ENCODE peak calls at places on chromosomes 5 and 9, in six cellular contexts. One of them, this sample, is unnamed.

GRCh38 chr9:72932669-72933068 is 20.2 kb downstream of the ALDH1A1 start:
- DNase-seq in A549: no peak
- DNase-seq in CD4-positive, CD25-positive, alpha-beta regulatory T cell: no peak
- DNase-seq in AG04450: no peak
- DNase-seq in sigmoid colon: no peak
- DNase-seq in GM12865: no peak
- DNase-seq in this sample: no peak

GRCh38 chr5:10265245-10266109 is 15.4 kb downstream of the CCT5 start:
- DNase-seq in AG04450: no peak
- DNase-seq in A549: no peak
- DNase-seq in CD4-positive, CD25-positive, alpha-beta regulatory T cell: no peak
- DNase-seq in GM12865: no peak
- DNase-seq in sigmoid colon: no peak
- DNase-seq in this sample: no peak

GRCh38 chr5:132103380-132103951 is 29.9 kb downstream of the CSF2 start:
- DNase-seq in CD4-positive, CD25-positive, alpha-beta regulatory T cell: peak
- DNase-seq in GM12865: peak
- DNase-seq in AG04450: peak
- DNase-seq in A549: peak
- DNase-seq in sigmoid colon: peak
- DNase-seq in this sample: peak

GRCh38 chr9:86614871-86615849 is 260.9 kb upstream of the TUT7 start:
- DNase-seq in sigmoid colon: no peak
- DNase-seq in GM12865: peak
- DNase-seq in A549: peak
- DNase-seq in AG04450: peak
- DNase-seq in CD4-positive, CD25-positive, alpha-beta regulatory T cell: no peak
- DNase-seq in this sample: no peak

GRCh38 chr9:134525841-134526797 is 115.5 kb upstream of the COL5A1 start:
- DNase-seq in AG04450: no peak
- DNase-seq in sigmoid colon: no peak
- DNase-seq in A549: no peak
- DNase-seq in CD4-positive, CD25-positive, alpha-beta regulatory T cell: no peak
- DNase-seq in GM12865: no peak
- DNase-seq in this sample: no peak

GRCh38 chr9:96607971-96608370 is 11.7 kb downstream of the CDC14B start:
- DNase-seq in A549: no peak
- DNase-seq in CD4-positive, CD25-positive, alpha-beta regulatory T cell: no peak
- DNase-seq in sigmoid colon: no peak
- DNase-seq in GM12865: no peak
- DNase-seq in AG04450: no peak
- DNase-seq in this sample: no peak

GRCh38 chr9:1771094-1771493 is 244.1 kb upstream of the SMARCA2 start:
- DNase-seq in A549: no peak
- DNase-seq in sigmoid colon: no peak
- DNase-seq in GM12865: no peak
- DNase-seq in CD4-positive, CD25-positive, alpha-beta regulatory T cell: no peak
- DNase-seq in AG04450: no peak
- DNase-seq in this sample: no peak

GRCh38 chr5:141369994-141370848 is at the start of gene PCDHGB3:
- DNase-seq in GM12865: peak
- DNase-seq in A549: peak
- DNase-seq in CD4-positive, CD25-positive, alpha-beta regulatory T cell: no peak
- DNase-seq in AG04450: no peak
- DNase-seq in sigmoid colon: no peak
- DNase-seq in this sample: peak

GRCh38 chr9:108786756-108787663 is 68.8 kb downstream of the ACTL7B start:
- DNase-seq in sigmoid colon: no peak
- DNase-seq in CD4-positive, CD25-positive, alpha-beta regulatory T cell: no peak
- DNase-seq in GM12865: no peak
- DNase-seq in AG04450: no peak
- DNase-seq in A549: peak
- DNase-seq in this sample: no peak

GRCh38 chr9:69421908-69422801 is 97.1 kb downstream of the ENTREP1 start:
- DNase-seq in AG04450: peak
- DNase-seq in sigmoid colon: peak
- DNase-seq in GM12865: peak
- DNase-seq in A549: peak
- DNase-seq in CD4-positive, CD25-positive, alpha-beta regulatory T cell: no peak
- DNase-seq in this sample: no peak

GRCh38 chr5:177405805-177406204 is 3.6 kb downstream of the F12 start:
- DNase-seq in AG04450: no peak
- DNase-seq in sigmoid colon: no peak
- DNase-seq in GM12865: peak
- DNase-seq in A549: no peak
- DNase-seq in CD4-positive, CD25-positive, alpha-beta regulatory T cell: no peak
- DNase-seq in this sample: peak

GRCh38 chr9:81465468-81466002 is 223.8 kb downstream of the TLE1 start:
- DNase-seq in AG04450: no peak
- DNase-seq in GM12865: peak
- DNase-seq in CD4-positive, CD25-positive, alpha-beta regulatory T cell: no peak
- DNase-seq in A549: peak
- DNase-seq in sigmoid colon: no peak
- DNase-seq in this sample: no peak

GRCh38 chr9:132171702-132172101 is 9.8 kb downstream of the NTNG2 start:
- DNase-seq in A549: no peak
- DNase-seq in GM12865: no peak
- DNase-seq in CD4-positive, CD25-positive, alpha-beta regulatory T cell: no peak
- DNase-seq in sigmoid colon: no peak
- DNase-seq in AG04450: no peak
- DNase-seq in this sample: no peak

GRCh38 chr5:69083412-69083811 is 10.4 kb upstream of the SLC30A5 start:
- DNase-seq in GM12865: no peak
- DNase-seq in A549: peak
- DNase-seq in CD4-positive, CD25-positive, alpha-beta regulatory T cell: no peak
- DNase-seq in sigmoid colon: no peak
- DNase-seq in AG04450: no peak
- DNase-seq in this sample: no peak

GRCh38 chr5:1203968-1204692 is 2.7 kb downstream of the SLC6A19 start:
- DNase-seq in sigmoid colon: no peak
- DNase-seq in GM12865: no peak
- DNase-seq in AG04450: no peak
- DNase-seq in CD4-positive, CD25-positive, alpha-beta regulatory T cell: no peak
- DNase-seq in A549: no peak
- DNase-seq in this sample: no peak

GRCh38 chr5:135375040-135375439 is 24.0 kb downstream of the MACROH2A1 start:
- DNase-seq in CD4-positive, CD25-positive, alpha-beta regulatory T cell: no peak
- DNase-seq in A549: no peak
- DNase-seq in GM12865: no peak
- DNase-seq in sigmoid colon: no peak
- DNase-seq in AG04450: no peak
- DNase-seq in this sample: no peak

GRCh38 chr9:81529556-81530193 is 159.7 kb downstream of the TLE1 start:
- DNase-seq in sigmoid colon: peak
- DNase-seq in A549: peak
- DNase-seq in CD4-positive, CD25-positive, alpha-beta regulatory T cell: no peak
- DNase-seq in AG04450: no peak
- DNase-seq in GM12865: no peak
- DNase-seq in this sample: no peak

GRCh38 chr5:1383886-1384401 is 39.0 kb upstream of the CLPTM1L start:
- DNase-seq in A549: no peak
- DNase-seq in CD4-positive, CD25-positive, alpha-beta regulatory T cell: no peak
- DNase-seq in GM12865: no peak
- DNase-seq in AG04450: no peak
- DNase-seq in sigmoid colon: no peak
- DNase-seq in this sample: no peak

GRCh38 chr5:17343675-17344074 is 126.2 kb downstream of the BASP1 start:
- DNase-seq in sigmoid colon: no peak
- DNase-seq in AG04450: peak
- DNase-seq in GM12865: peak
- DNase-seq in A549: peak
- DNase-seq in CD4-positive, CD25-positive, alpha-beta regulatory T cell: no peak
- DNase-seq in this sample: no peak

DNA sequence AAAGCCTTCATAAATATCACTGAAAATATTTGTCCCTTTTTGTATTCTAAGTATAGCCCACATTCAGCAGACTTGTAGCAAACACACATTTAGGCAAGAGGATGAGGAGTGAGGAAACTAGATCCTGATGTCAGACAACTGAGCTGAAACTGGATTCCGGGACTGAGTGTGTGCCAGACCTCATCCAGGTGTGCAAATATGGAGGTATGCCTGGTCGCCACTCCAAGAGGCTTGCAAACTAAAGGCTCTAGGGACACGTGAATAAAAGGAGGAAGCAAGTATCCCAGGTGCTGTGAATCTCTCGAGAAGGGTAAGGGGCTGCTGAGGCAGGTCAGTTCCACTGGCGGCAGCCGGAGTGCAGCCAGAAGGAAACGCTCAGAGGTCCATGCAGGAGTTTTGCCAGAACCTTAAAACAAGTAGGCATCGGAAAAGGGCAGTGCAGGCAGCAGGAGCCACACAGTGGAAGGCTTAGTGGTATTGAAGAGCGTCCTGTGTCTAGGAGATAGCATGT is 77.4 kb upstream of the ALDH1B1 start:
- DNase-seq in A549: no peak
- DNase-seq in GM12865: no peak
- DNase-seq in AG04450: no peak
- DNase-seq in CD4-positive, CD25-positive, alpha-beta regulatory T cell: no peak
- DNase-seq in sigmoid colon: no peak
- DNase-seq in this sample: no peak
- H3K4me3 ChIP-seq in A549: no peak
- H3K4me3 ChIP-seq in GM12865: no peak
- H3K4me3 ChIP-seq in AG04450: no peak
- H3K4me3 ChIP-seq in CD4-positive, CD25-positive, alpha-beta regulatory T cell: no peak
- H3K4me3 ChIP-seq in sigmoid colon: no peak
- H3K4me3 ChIP-seq in this sample: no peak

GRCh38 chr9:37121881-37122280 is 1.5 kb downstream of the ZCCHC7 start:
- DNase-seq in A549: no peak
- DNase-seq in CD4-positive, CD25-positive, alpha-beta regulatory T cell: no peak
- DNase-seq in GM12865: no peak
- DNase-seq in AG04450: no peak
- DNase-seq in sigmoid colon: no peak
- DNase-seq in this sample: no peak
- H3K4me3 ChIP-seq in A549: peak
- H3K4me3 ChIP-seq in CD4-positive, CD25-positive, alpha-beta regulatory T cell: peak
- H3K4me3 ChIP-seq in GM12865: peak
- H3K4me3 ChIP-seq in AG04450: peak
- H3K4me3 ChIP-seq in sigmoid colon: no peak
- H3K4me3 ChIP-seq in this sample: peak

GRCh38 chr5:173817561-173817960 is 70.6 kb upstream of the CPEB4 start:
- DNase-seq in CD4-positive, CD25-positive, alpha-beta regulatory T cell: no peak
- DNase-seq in AG04450: no peak
- DNase-seq in GM12865: no peak
- DNase-seq in A549: no peak
- DNase-seq in sigmoid colon: no peak
- DNase-seq in this sample: no peak
- H3K4me3 ChIP-seq in CD4-positive, CD25-positive, alpha-beta regulatory T cell: no peak
- H3K4me3 ChIP-seq in AG04450: no peak
- H3K4me3 ChIP-seq in GM12865: no peak
- H3K4me3 ChIP-seq in A549: no peak
- H3K4me3 ChIP-seq in sigmoid colon: no peak
- H3K4me3 ChIP-seq in this sample: no peak

DNA sequence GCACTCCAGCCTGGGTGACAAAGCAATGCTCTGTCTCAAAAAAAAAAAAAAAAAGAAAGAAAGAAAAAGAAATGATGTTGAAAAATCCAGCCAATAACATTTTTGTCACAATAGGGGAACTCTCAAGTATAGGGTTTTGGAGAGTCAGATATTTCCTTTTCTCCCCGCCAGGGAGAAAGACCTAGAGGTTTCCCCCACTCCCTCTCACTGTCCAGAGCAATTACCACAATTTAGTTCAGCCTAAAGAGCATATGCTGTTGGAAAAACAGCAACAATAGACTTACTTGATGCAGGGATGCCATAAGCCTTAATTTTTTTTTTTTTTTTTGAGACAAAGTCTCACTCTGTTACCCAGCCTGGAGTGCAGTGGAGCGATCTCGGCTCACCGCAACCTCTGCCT is 3.0 kb upstream of the RIC1 start:
- DNase-seq in CD4-positive, CD25-positive, alpha-beta regulatory T cell: no peak
- DNase-seq in sigmoid colon: no peak
- DNase-seq in GM12865: no peak
- DNase-seq in AG04450: no peak
- DNase-seq in A549: no peak
- DNase-seq in this sample: peak
- H3K4me3 ChIP-seq in CD4-positive, CD25-positive, alpha-beta regulatory T cell: no peak
- H3K4me3 ChIP-seq in sigmoid colon: no peak
- H3K4me3 ChIP-seq in GM12865: peak
- H3K4me3 ChIP-seq in AG04450: no peak
- H3K4me3 ChIP-seq in A549: no peak
- H3K4me3 ChIP-seq in this sample: no peak

GRCh38 chr5:77644443-77645157 is 6.1 kb upstream of the OTP start:
- DNase-seq in sigmoid colon: no peak
- DNase-seq in AG04450: no peak
- DNase-seq in GM12865: no peak
- DNase-seq in CD4-positive, CD25-positive, alpha-beta regulatory T cell: no peak
- DNase-seq in A549: no peak
- DNase-seq in this sample: no peak
- H3K4me3 ChIP-seq in sigmoid colon: no peak
- H3K4me3 ChIP-seq in AG04450: no peak
- H3K4me3 ChIP-seq in GM12865: peak
- H3K4me3 ChIP-seq in CD4-positive, CD25-positive, alpha-beta regulatory T cell: peak
- H3K4me3 ChIP-seq in A549: peak
- H3K4me3 ChIP-seq in this sample: no peak

GRCh38 chr5:115431116-115431515 is 113.5 kb downstream of the FEM1C start:
- DNase-seq in GM12865: no peak
- DNase-seq in CD4-positive, CD25-positive, alpha-beta regulatory T cell: no peak
- DNase-seq in sigmoid colon: no peak
- DNase-seq in A549: no peak
- DNase-seq in AG04450: no peak
- DNase-seq in this sample: no peak
- H3K4me3 ChIP-seq in GM12865: no peak
- H3K4me3 ChIP-seq in CD4-positive, CD25-positive, alpha-beta regulatory T cell: no peak
- H3K4me3 ChIP-seq in sigmoid colon: no peak
- H3K4me3 ChIP-seq in A549: no peak
- H3K4me3 ChIP-seq in AG04450: no peak
- H3K4me3 ChIP-seq in this sample: no peak

DNA sequence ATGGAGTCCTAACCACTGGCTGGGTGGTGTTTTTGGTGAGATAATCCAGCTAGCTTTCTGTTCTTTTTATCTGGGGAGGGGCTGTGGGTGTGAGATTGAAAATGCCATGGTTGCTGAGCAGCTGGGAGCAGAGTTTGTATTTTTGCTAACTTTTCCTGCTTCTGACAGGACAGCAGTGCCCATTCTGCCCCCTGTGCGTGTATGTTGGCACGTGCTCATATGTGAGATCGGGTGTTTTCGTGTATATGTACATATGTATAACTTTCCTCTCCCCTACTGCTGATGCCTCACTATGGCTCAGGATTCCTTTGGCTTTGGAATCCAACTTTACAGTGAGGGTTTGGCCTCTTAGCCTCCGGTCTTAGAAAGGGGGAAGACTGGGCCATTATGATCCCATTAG is 38.3 kb downstream of the RGS3 start:
- DNase-seq in AG04450: no peak
- DNase-seq in A549: no peak
- DNase-seq in sigmoid colon: no peak
- DNase-seq in CD4-positive, CD25-positive, alpha-beta regulatory T cell: no peak
- DNase-seq in GM12865: no peak
- DNase-seq in this sample: no peak
- H3K4me3 ChIP-seq in AG04450: no peak
- H3K4me3 ChIP-seq in A549: no peak
- H3K4me3 ChIP-seq in sigmoid colon: peak
- H3K4me3 ChIP-seq in CD4-positive, CD25-positive, alpha-beta regulatory T cell: no peak
- H3K4me3 ChIP-seq in GM12865: no peak
- H3K4me3 ChIP-seq in this sample: no peak